ENCODE peak calls at places on chromosomes 4 and X, in five cellular contexts. H is choroid plexus epithelial cell; E is GM13976; K is RPMI7951; W is stimulated activated CD4-positive, alpha-beta T cell treated with anti-CD3 and anti-CD28 coated beads, Interleukin-1b, Interleukin-23, amount 100 ng/mL, for 1 hour. V is an unnamed sample.

GRCh38 chr4:60396680-60397079 is 803.4 kb upstream of the ADGRL3 start:
- DNase-seq in H (no peak), E (no peak), K (no peak), W (no peak), V (no peak)

GRCh38 chr4:182454440-182455013 is 211.3 kb downstream of the TENM3 start:
- DNase-seq in H (peak), E (no peak), K (no peak), W (no peak), V (peak)

GRCh38 chr4:176498857-176499256 is 179.1 kb downstream of the SPCS3 start:
- DNase-seq in H (peak), E (no peak), K (peak), W (no peak), V (no peak)

GRCh38 chrX:78329486-78329885 is 2.1 kb upstream of the CYSLTR1 start:
- DNase-seq in H (no peak), E (no peak), K (no peak), W (no peak), V (no peak)

GRCh38 chr4:8278421-8279287 is 9.1 kb downstream of the HTRA3 start:
- DNase-seq in H (peak), E (no peak), K (peak), W (no peak), V (peak)

GRCh38 chr4:4856071-4857000 is 3.1 kb upstream of the MSX1 start:
- DNase-seq in H (no peak), E (no peak), K (peak), W (no peak), V (no peak)

GRCh38 chrX:29468911-29469494 is 746.4 kb upstream of the MAGEB2 start:
- DNase-seq in H (peak), E (no peak), K (no peak), W (no peak), V (no peak)

GRCh38 chrX:152072236-152072635 is 66.1 kb downstream of the MAGEA10 start:
- DNase-seq in H (peak), E (no peak), K (peak), W (no peak), V (peak)

GRCh38 chrX:118383120-118383519 is 37.2 kb downstream of the WDR44 start:
- DNase-seq in H (no peak), E (no peak), K (no peak), W (no peak), V (no peak)

GRCh38 chr4:122990891-122991290 is 68.5 kb upstream of the NUDT6 start:
- DNase-seq in H (no peak), E (no peak), K (no peak), W (no peak), V (no peak)

GRCh38 chrX:19904778-19905367 is 17.5 kb upstream of the SH3KBP1 start:
- DNase-seq in H (peak), E (peak), K (peak), W (no peak), V (peak)

GRCh38 chrX:48649109-48649508 is 34.5 kb upstream of the WAS start:
- DNase-seq in H (no peak), E (no peak), K (no peak), W (no peak), V (no peak)

GRCh38 chr4:89640620-89641366 is 196.2 kb downstream of the SNCA start:
- DNase-seq in H (peak), E (no peak), K (no peak), W (no peak), V (peak)

GRCh38 chrX:112108145-112108544 is 25.6 kb upstream of the TRPC5 start:
- DNase-seq in H (no peak), E (no peak), K (no peak), W (no peak), V (no peak)

GRCh38 chrX:16033336-16033735 is 90.0 kb upstream of the GRPR start:
- DNase-seq in H (no peak), E (no peak), K (peak), W (no peak), V (peak)

GRCh38 chrX:2820131-2820771 is 8.5 kb upstream of the GYG2 start:
- DNase-seq in H (no peak), E (no peak), K (no peak), W (no peak), V (no peak)

GRCh38 chr4:35300996-35301774 is 943.1 kb downstream of the ARAP2 start:
- DNase-seq in H (no peak), E (no peak), K (no peak), W (no peak), V (no peak)

GRCh38 chr4:159455675-159456235 is 352.9 kb downstream of the RAPGEF2 start:
- DNase-seq in H (peak), E (peak), K (peak), W (no peak), V (peak)